ENCODE peak calls at places on chromosomes 4 and X, in ten cellular contexts. A is CD4-positive, CD25-positive, alpha-beta regulatory T cell; G is upper lobe of left lung; F is stimulated activated CD8-positive, alpha-beta memory T cell treated with anti-CD3 and anti-CD28 coated beads, Interleukin-7, amount 100 ng/mL, for 24 hours; P is left cardiac atrium; U is activated naive CD4-positive, alpha-beta T cell treated with anti-CD3 and anti-CD28 coated beads, Interleukin-2, amount 10 ng/mL, durations not matched to agents 7 days and 5 days; L is substantia nigra; T is stimulated activated CD4-positive, alpha-beta T cell treated with anti-CD3 and anti-CD28 coated beads, TNF-alpha, amount 100 ng/mL, for 4 hours; W is ACHN; Z is AG04450. X is an unnamed sample.

GRCh38 chrX:150587585-150588503 is 19.4 kb downstream of the MTM1 start:
- DNase-seq in A (peak), G (no peak), F (no peak), P (no peak), U (peak), L (no peak), T (no peak), W (peak), Z (no peak), X (peak)

GRCh38 chr4:13509442-13509841 is 25.3 kb upstream of the RAB28 start:
- DNase-seq in A (no peak), G (no peak), F (no peak), P (no peak), U (no peak), L (no peak), T (no peak), W (no peak), Z (no peak), X (no peak)

GRCh38 chr4:64727960-64728359 is 318.7 kb upstream of the TECRL start:
- DNase-seq in A (no peak), G (no peak), F (no peak), P (no peak), U (no peak), L (no peak), T (no peak), W (no peak), Z (no peak), X (no peak)

GRCh38 chr4:189785257-189785656 is 155.4 kb upstream of the FRG1 start:
- DNase-seq in A (no peak), G (no peak), F (no peak), P (no peak), U (no peak), L (no peak), T (no peak), W (no peak), Z (no peak), X (no peak)

GRCh38 chr4:14079601-14080000 is 452.1 kb upstream of the BOD1L1 start:
- DNase-seq in A (no peak), G (no peak), F (no peak), P (no peak), U (no peak), L (no peak), T (no peak), W (no peak), Z (no peak), X (no peak)

GRCh38 chr4:185395255-185395955 is at the start of gene LRP2BP:
- DNase-seq in A (no peak), G (no peak), F (no peak), P (no peak), U (no peak), L (no peak), T (no peak), W (peak), Z (no peak), X (no peak)

GRCh38 chr4:158459085-158459820 is 62.4 kb upstream of the RXFP1 start:
- DNase-seq in A (no peak), G (no peak), F (no peak), P (no peak), U (no peak), L (no peak), T (no peak), W (no peak), Z (no peak), X (no peak)

GRCh38 chr4:48290146-48290772 is 20.6 kb upstream of the TEC start:
- DNase-seq in A (no peak), G (no peak), F (no peak), P (no peak), U (no peak), L (no peak), T (no peak), W (peak), Z (no peak), X (no peak)

GRCh38 chrX:16125520-16126149 is 2.3 kb downstream of the GRPR start:
- DNase-seq in A (no peak), G (no peak), F (no peak), P (no peak), U (no peak), L (no peak), T (no peak), W (no peak), Z (no peak), X (no peak)

GRCh38 chr4:173797296-173797695 is 267.3 kb upstream of the HAND2 start:
- DNase-seq in A (no peak), G (no peak), F (no peak), P (no peak), U (no peak), L (no peak), T (no peak), W (no peak), Z (no peak), X (no peak)

GRCh38 chrX:109862386-109862910 is 129.4 kb upstream of the ACSL4 start:
- DNase-seq in A (no peak), G (no peak), F (no peak), P (no peak), U (no peak), L (no peak), T (no peak), W (no peak), Z (no peak), X (no peak)

GRCh38 chr4:161992317-161992716 is 171.5 kb downstream of the FSTL5 start:
- DNase-seq in A (no peak), G (no peak), F (no peak), P (no peak), U (no peak), L (no peak), T (no peak), W (no peak), Z (no peak), X (no peak)

GRCh38 chr4:10074767-10075105 is 41.9 kb downstream of the WDR1 start:
- DNase-seq in A (no peak), G (no peak), F (no peak), P (no peak), U (no peak), L (no peak), T (no peak), W (peak), Z (no peak), X (no peak)

GRCh38 chr4:188396037-188396436 is 256.8 kb downstream of the TRIML1 start:
- DNase-seq in A (no peak), G (no peak), F (no peak), P (no peak), U (no peak), L (no peak), T (no peak), W (no peak), Z (no peak), X (no peak)

GRCh38 chr4:184795214-184795844 is 30.4 kb downstream of the ACSL1 start:
- DNase-seq in A (no peak), G (no peak), F (no peak), P (no peak), U (no peak), L (no peak), T (no peak), W (no peak), Z (no peak), X (no peak)

GRCh38 chr4:23979534-23979933 is 89.7 kb upstream of the PPARGC1A start:
- DNase-seq in A (no peak), G (no peak), F (no peak), P (no peak), U (no peak), L (no peak), T (no peak), W (no peak), Z (no peak), X (no peak)

GRCh38 chr4:72209600-72209999 is 177.8 kb downstream of the NPFFR2 start:
- DNase-seq in A (no peak), G (no peak), F (no peak), P (no peak), U (no peak), L (no peak), T (no peak), W (no peak), Z (no peak), X (no peak)

GRCh38 chr4:40832175-40832574 is 82.4 kb downstream of the NSUN7 start:
- DNase-seq in A (no peak), G (no peak), F (no peak), P (no peak), U (no peak), L (no peak), T (no peak), W (no peak), Z (no peak), X (no peak)

GRCh38 chr4:62899607-62900364 is 1509.5 kb downstream of the TECRL start:
- DNase-seq in A (no peak), G (no peak), F (no peak), P (no peak), U (no peak), L (no peak), T (no peak), W (no peak), Z (no peak), X (no peak)

GRCh38 chrX:153454901-153455550 is 9.2 kb upstream of the TREX2 start:
- DNase-seq in A (no peak), G (no peak), F (no peak), P (peak), U (no peak), L (no peak), T (no peak), W (no peak), Z (no peak), X (no peak)

GRCh38 chr4:95549246-95550138 is 719 bp upstream of the UNC5C start:
- DNase-seq in A (no peak), G (peak), F (no peak), P (peak), U (peak), L (peak), T (no peak), W (peak), Z (no peak), X (peak)

GRCh38 chr4:140300271-140300970 is 73.0 kb upstream of the SCOC start:
- DNase-seq in A (no peak), G (no peak), F (no peak), P (no peak), U (no peak), L (no peak), T (no peak), W (peak), Z (no peak), X (no peak)

GRCh38 chrX:42934020-42934701 is 156.2 kb upstream of the PPP1R2C start:
- DNase-seq in A (no peak), G (no peak), F (no peak), P (no peak), U (peak), L (no peak), T (no peak), W (no peak), Z (no peak), X (no peak)

GRCh38 chr4:90951037-90951436 is 823.8 kb downstream of the CCSER1 start:
- DNase-seq in A (no peak), G (no peak), F (no peak), P (no peak), U (no peak), L (no peak), T (no peak), W (peak), Z (peak), X (no peak)

GRCh38 chr4:130955520-130955919 is 1859.6 kb downstream of the C4orf33 start:
- DNase-seq in A (no peak), G (no peak), F (no peak), P (no peak), U (no peak), L (no peak), T (no peak), W (no peak), Z (no peak), X (no peak)

GRCh38 chr4:185369729-185370128 is 26.0 kb downstream of the LRP2BP start:
- DNase-seq in A (no peak), G (no peak), F (no peak), P (no peak), U (no peak), L (no peak), T (no peak), W (no peak), Z (no peak), X (no peak)

GRCh38 chr4:26028133-26028792 is 114.2 kb downstream of the SMIM20 start:
- DNase-seq in A (no peak), G (peak), F (no peak), P (no peak), U (no peak), L (no peak), T (no peak), W (no peak), Z (no peak), X (no peak)

GRCh38 chrX:17442898-17443297 is 67.9 kb downstream of the NHS start:
- DNase-seq in A (no peak), G (no peak), F (no peak), P (no peak), U (no peak), L (no peak), T (no peak), W (no peak), Z (no peak), X (no peak)

GRCh38 chr4:183728223-183729068 is 69.4 kb downstream of the TRAPPC11 start:
- DNase-seq in A (no peak), G (peak), F (no peak), P (no peak), U (no peak), L (no peak), T (no peak), W (no peak), Z (no peak), X (no peak)

GRCh38 chr4:89586318-89586717 is 250.6 kb downstream of the SNCA start:
- DNase-seq in A (no peak), G (no peak), F (no peak), P (no peak), U (no peak), L (no peak), T (no peak), W (no peak), Z (no peak), X (no peak)